ENCODE peak calls at places on chromosomes 12 and 14, in four cellular contexts. One of them, this sample, is unnamed. For H3K36me3, the result is how much of the 10 kb centered on the place peaks cover.

GRCh38 chr12:1130164-1130563 is 139.1 kb downstream of the ERC1 start:
- DNase-seq in sigmoid colon: no peak
- DNase-seq in PC-3: peak
- DNase-seq in pancreas: peak
- DNase-seq in this sample: no peak

GRCh38 chr14:71488703-71489141 is 443.5 kb upstream of the RGS6 start:
- DNase-seq in PC-3: no peak
- DNase-seq in sigmoid colon: no peak
- DNase-seq in pancreas: no peak
- DNase-seq in this sample: no peak

GRCh38 chr14:87944987-87945604 is 47.9 kb downstream of the GALC start:
- DNase-seq in PC-3: peak
- DNase-seq in sigmoid colon: no peak
- DNase-seq in pancreas: no peak
- DNase-seq in this sample: no peak

GRCh38 chr14:74286736-74287135 is 16.0 kb downstream of the ABCD4 start:
- DNase-seq in sigmoid colon: no peak
- DNase-seq in PC-3: no peak
- DNase-seq in pancreas: no peak
- DNase-seq in this sample: no peak

GRCh38 chr14:100336618-100337530 is 13.7 kb downstream of the SLC25A47 start:
- DNase-seq in PC-3: no peak
- DNase-seq in pancreas: no peak
- DNase-seq in sigmoid colon: no peak
- DNase-seq in this sample: no peak

GRCh38 chr12:65895759-65896656 is 71.7 kb downstream of the HMGA2 start:
- DNase-seq in sigmoid colon: no peak
- DNase-seq in pancreas: no peak
- DNase-seq in PC-3: peak
- DNase-seq in this sample: no peak

GRCh38 chr12:16473610-16474326 is 126.3 kb downstream of the MGST1 start:
- DNase-seq in sigmoid colon: no peak
- DNase-seq in PC-3: no peak
- DNase-seq in pancreas: no peak
- DNase-seq in this sample: no peak

GRCh38 chr14:53663709-53664108 is 292.9 kb downstream of the BMP4 start:
- DNase-seq in sigmoid colon: peak
- DNase-seq in pancreas: no peak
- DNase-seq in PC-3: peak
- DNase-seq in this sample: no peak

GRCh38 chr14:22560638-22561365 is 28.2 kb downstream of the DAD1 start:
- DNase-seq in sigmoid colon: no peak
- DNase-seq in PC-3: peak
- DNase-seq in pancreas: peak
- DNase-seq in this sample: no peak

GRCh38 chr12:46110220-46110700 is 119.9 kb upstream of the SCAF11 start:
- DNase-seq in sigmoid colon: no peak
- DNase-seq in pancreas: peak
- DNase-seq in PC-3: no peak
- DNase-seq in this sample: no peak

GRCh38 chr12:26576266-26576665 is 256.7 kb downstream of the ITPR2 start:
- DNase-seq in PC-3: no peak
- DNase-seq in pancreas: no peak
- DNase-seq in sigmoid colon: no peak
- DNase-seq in this sample: no peak

GRCh38 chr14:50462111-50462510 is 65.4 kb upstream of the CDKL1 start:
- DNase-seq in PC-3: no peak
- DNase-seq in sigmoid colon: no peak
- DNase-seq in pancreas: no peak
- DNase-seq in this sample: no peak
- H3K36me3 ChIP-seq in PC-3: under half
- H3K36me3 ChIP-seq in sigmoid colon: under half
- H3K36me3 ChIP-seq in pancreas: under half
- H3K36me3 ChIP-seq in this sample: under half

DNA sequence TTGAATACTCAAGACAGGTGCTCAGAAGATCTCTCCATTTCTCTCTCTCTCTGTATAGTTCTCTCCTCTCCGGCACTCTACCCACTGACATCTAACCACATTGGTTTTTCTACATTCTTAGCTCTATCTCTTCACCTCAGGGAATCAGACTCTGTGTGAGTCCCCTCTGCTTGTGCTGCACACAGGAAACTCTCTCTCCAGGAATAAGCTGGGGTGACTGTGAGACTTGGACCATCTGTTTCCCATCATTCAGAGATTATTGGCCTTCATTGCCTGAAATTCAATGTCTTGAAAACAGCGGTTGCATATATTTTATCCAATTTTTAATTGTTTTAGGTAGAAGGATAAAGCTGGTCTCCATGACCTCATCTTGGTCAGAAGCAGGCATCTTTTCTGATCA is 105.0 kb downstream of the SLC35F4 start:
- DNase-seq in PC-3: no peak
- DNase-seq in pancreas: no peak
- DNase-seq in sigmoid colon: no peak
- DNase-seq in this sample: no peak
- H3K27ac ChIP-seq in PC-3: no peak
- H3K27ac ChIP-seq in pancreas: no peak
- H3K27ac ChIP-seq in sigmoid colon: no peak
- H3K27ac ChIP-seq in this sample: no peak

DNA sequence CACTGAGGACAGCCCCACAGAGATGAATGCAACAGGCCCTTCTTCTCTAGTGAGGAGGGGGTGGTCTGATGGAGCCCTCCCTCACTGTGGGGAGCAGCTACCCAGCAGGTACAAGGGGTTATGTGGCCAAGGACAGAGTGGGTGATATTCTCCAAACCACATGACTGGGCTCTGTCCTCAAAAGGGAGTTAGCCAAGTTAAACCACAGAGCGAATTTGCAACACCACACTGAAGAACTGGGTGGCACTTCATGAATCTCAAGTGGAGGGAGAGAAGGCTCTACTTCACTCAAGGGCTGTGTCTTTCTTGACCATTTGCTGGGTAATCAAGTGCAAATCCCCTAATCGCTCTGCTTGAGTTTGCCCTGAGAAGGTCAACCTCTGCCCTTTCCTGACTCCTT is 12.5 kb downstream of the GPR68 start:
- DNase-seq in pancreas: no peak
- DNase-seq in sigmoid colon: no peak
- DNase-seq in PC-3: no peak
- DNase-seq in this sample: no peak
- H3K4me3 ChIP-seq in pancreas: no peak
- H3K4me3 ChIP-seq in sigmoid colon: no peak
- H3K4me3 ChIP-seq in PC-3: no peak
- H3K4me3 ChIP-seq in this sample: no peak

DNA sequence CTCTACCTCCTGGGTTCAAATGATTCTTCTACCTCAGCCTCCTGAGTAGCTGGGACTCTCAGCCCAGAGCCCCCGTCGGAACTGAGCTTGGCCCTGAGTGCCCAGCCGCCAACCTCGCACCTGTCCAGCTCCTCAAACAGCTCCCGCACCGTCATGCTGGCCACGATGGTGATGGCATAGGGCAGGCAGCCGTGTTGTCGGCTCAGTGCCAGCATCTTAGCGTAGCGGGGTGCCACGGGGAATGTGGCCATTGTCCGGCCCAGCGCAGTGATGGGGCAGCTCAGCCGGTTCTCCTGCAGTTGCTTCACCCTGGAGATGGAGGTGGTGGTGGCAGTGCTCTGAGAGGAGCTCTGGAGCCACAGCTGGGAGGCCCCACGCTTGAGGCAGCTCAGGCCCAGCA is 32.4 kb downstream of the DHX37 start:
- DNase-seq in pancreas: no peak
- DNase-seq in PC-3: no peak
- DNase-seq in sigmoid colon: no peak
- DNase-seq in this sample: no peak
- H3K36me3 ChIP-seq in pancreas: under half
- H3K36me3 ChIP-seq in PC-3: half or more
- H3K36me3 ChIP-seq in sigmoid colon: under half
- H3K36me3 ChIP-seq in this sample: half or more

GRCh38 chr12:55847603-55848329 is 5.0 kb upstream of the MMP19 start:
- DNase-seq in sigmoid colon: peak
- DNase-seq in PC-3: peak
- DNase-seq in pancreas: peak
- DNase-seq in this sample: peak
- H3K27ac ChIP-seq in sigmoid colon: peak
- H3K27ac ChIP-seq in PC-3: no peak
- H3K27ac ChIP-seq in pancreas: peak
- H3K27ac ChIP-seq in this sample: peak

GRCh38 chr12:104721944-104722343 is 236.1 kb downstream of the SLC41A2 start:
- DNase-seq in PC-3: no peak
- DNase-seq in sigmoid colon: no peak
- DNase-seq in pancreas: no peak
- DNase-seq in this sample: no peak

GRCh38 chr12:104721065-104721458 is 237.0 kb downstream of the SLC41A2 start:
- DNase-seq in pancreas: no peak
- DNase-seq in sigmoid colon: no peak
- DNase-seq in PC-3: no peak
- DNase-seq in this sample: no peak

GRCh38 chr12:104723895-104724294 is 234.2 kb downstream of the SLC41A2 start:
- DNase-seq in PC-3: no peak
- DNase-seq in pancreas: no peak
- DNase-seq in sigmoid colon: no peak
- DNase-seq in this sample: no peak

GRCh38 chr12:104724992-104725585 is 233.0 kb downstream of the SLC41A2 start:
- DNase-seq in PC-3: no peak
- DNase-seq in pancreas: no peak
- DNase-seq in sigmoid colon: no peak
- DNase-seq in this sample: no peak

GRCh38 chr12:104722541-104723534 is 235.3 kb downstream of the SLC41A2 start:
- DNase-seq in pancreas: no peak
- DNase-seq in sigmoid colon: no peak
- DNase-seq in PC-3: no peak
- DNase-seq in this sample: no peak
- H3K4me3 ChIP-seq in pancreas: no peak
- H3K4me3 ChIP-seq in sigmoid colon: no peak
- H3K4me3 ChIP-seq in PC-3: no peak
- H3K4me3 ChIP-seq in this sample: no peak

GRCh38 chr12:111873113-111873512 is 31.1 kb downstream of the MAPKAPK5 start:
- DNase-seq in PC-3: no peak
- DNase-seq in pancreas: no peak
- DNase-seq in sigmoid colon: no peak
- DNase-seq in this sample: no peak

GRCh38 chr12:111864935-111865334 is 22.9 kb downstream of the MAPKAPK5 start:
- DNase-seq in pancreas: no peak
- DNase-seq in sigmoid colon: no peak
- DNase-seq in PC-3: no peak
- DNase-seq in this sample: no peak

GRCh38 chr12:111868676-111869588 is 26.9 kb downstream of the MAPKAPK5 start:
- DNase-seq in sigmoid colon: no peak
- DNase-seq in pancreas: no peak
- DNase-seq in PC-3: no peak
- DNase-seq in this sample: no peak

GRCh38 chr12:111870216-111870615 is 28.2 kb downstream of the MAPKAPK5 start:
- DNase-seq in sigmoid colon: no peak
- DNase-seq in PC-3: no peak
- DNase-seq in pancreas: no peak
- DNase-seq in this sample: no peak

DNA sequence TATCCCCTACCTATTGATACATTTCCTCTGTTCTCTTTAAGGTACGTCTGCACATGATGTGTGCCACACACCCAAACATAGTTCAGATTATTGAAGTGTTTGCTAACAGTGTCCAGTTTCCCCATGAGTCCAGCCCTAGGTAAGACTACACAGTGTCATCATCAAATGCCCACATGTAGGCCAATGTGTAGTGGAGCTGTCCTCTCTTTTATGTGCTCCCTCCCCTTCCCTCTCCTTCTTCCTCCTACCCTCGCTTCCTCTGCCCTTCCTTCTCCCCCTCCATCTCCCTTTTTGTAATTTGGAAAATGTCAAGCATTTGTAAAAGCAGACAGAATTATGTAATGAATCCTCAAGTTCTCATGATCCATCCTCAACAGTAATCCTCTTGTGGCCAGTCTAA is 25.5 kb downstream of the MAPKAPK5 start:
- DNase-seq in PC-3: no peak
- DNase-seq in pancreas: no peak
- DNase-seq in sigmoid colon: no peak
- DNase-seq in this sample: no peak
- H3K36me3 ChIP-seq in PC-3: half or more
- H3K36me3 ChIP-seq in pancreas: under half
- H3K36me3 ChIP-seq in sigmoid colon: under half
- H3K36me3 ChIP-seq in this sample: half or more

DNA sequence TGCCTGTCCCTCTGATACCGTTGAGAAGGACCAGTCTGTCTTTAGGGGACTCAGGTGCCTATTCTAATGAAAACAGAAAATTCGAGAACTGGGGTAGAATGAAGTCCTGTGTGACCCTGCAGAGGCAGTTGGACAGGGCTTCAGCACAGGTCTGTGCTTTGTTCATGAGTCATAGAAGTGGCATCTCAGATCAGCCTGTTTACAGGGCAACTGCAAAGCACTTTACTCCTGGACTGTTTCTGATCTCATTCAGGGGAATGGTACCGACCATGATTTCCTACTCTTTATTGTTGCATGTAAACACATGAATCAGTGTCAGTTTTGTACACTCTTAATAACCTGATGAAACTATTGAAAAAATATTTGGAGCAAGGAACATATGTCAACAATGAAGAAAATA is 1517.0 kb downstream of the AACS start:
- DNase-seq in pancreas: peak
- DNase-seq in PC-3: peak
- DNase-seq in sigmoid colon: no peak
- DNase-seq in this sample: no peak
- H3K27ac ChIP-seq in pancreas: no peak
- H3K27ac ChIP-seq in PC-3: no peak
- H3K27ac ChIP-seq in sigmoid colon: no peak
- H3K27ac ChIP-seq in this sample: no peak

This sample was measured in psoas muscle.